ENCODE peak calls at places on chromosomes 3 and 15, in ten cellular contexts. One of them, this sample, is unnamed.
A peak's percentile ranks its signal among the peaks of the same experiment; 100 is the strongest.

GRCh38 chr3:177382944-177383343 is 185.7 kb upstream of the TBL1XR1 start:
- DNase-seq in osteocyte: no peak
- DNase-seq in B cell: no peak
- DNase-seq in NAMALWA: no peak
- DNase-seq in activated gamma-delta T cell treated with Interleukin-2 at 50 U/mL for 16 hours: no peak
- DNase-seq in colonic mucosa: no peak
- DNase-seq in A549: no peak
- DNase-seq in Peyer's patch: no peak
- DNase-seq in esophagus muscularis mucosa: no peak
- DNase-seq in thoracic aorta: no peak
- DNase-seq in this sample: no peak

GRCh38 chr15:67024322-67024997 is 40.9 kb upstream of the SMAD3 start:
- DNase-seq in osteocyte: peak; percentile 90
- DNase-seq in B cell: no peak
- DNase-seq in NAMALWA: no peak
- DNase-seq in activated gamma-delta T cell treated with Interleukin-2 at 50 U/mL for 16 hours: no peak
- DNase-seq in colonic mucosa: peak; percentile 85
- DNase-seq in A549: peak; percentile 88
- DNase-seq in Peyer's patch: no peak
- DNase-seq in esophagus muscularis mucosa: no peak
- DNase-seq in thoracic aorta: peak; percentile 62
- DNase-seq in this sample: no peak

GRCh38 chr3:10280571-10280970 is 12.2 kb downstream of the GHRL start:
- DNase-seq in osteocyte: no peak
- DNase-seq in B cell: no peak
- DNase-seq in NAMALWA: no peak
- DNase-seq in activated gamma-delta T cell treated with Interleukin-2 at 50 U/mL for 16 hours: no peak
- DNase-seq in colonic mucosa: no peak
- DNase-seq in A549: no peak
- DNase-seq in Peyer's patch: no peak
- DNase-seq in esophagus muscularis mucosa: no peak
- DNase-seq in thoracic aorta: no peak
- DNase-seq in this sample: no peak

GRCh38 chr3:40505599-40506462 is at the start of gene ZNF620:
- DNase-seq in osteocyte: peak; percentile 90
- DNase-seq in B cell: peak; percentile 60
- DNase-seq in NAMALWA: no peak
- DNase-seq in activated gamma-delta T cell treated with Interleukin-2 at 50 U/mL for 16 hours: peak; percentile 36
- DNase-seq in colonic mucosa: peak; percentile 80
- DNase-seq in A549: peak; percentile 86
- DNase-seq in Peyer's patch: peak; percentile 58
- DNase-seq in esophagus muscularis mucosa: peak; percentile 92
- DNase-seq in thoracic aorta: peak; percentile 31
- DNase-seq in this sample: peak; percentile 64

GRCh38 chr3:193350744-193351143 is 27.8 kb downstream of the ATP13A5 start:
- DNase-seq in osteocyte: no peak
- DNase-seq in B cell: no peak
- DNase-seq in NAMALWA: no peak
- DNase-seq in activated gamma-delta T cell treated with Interleukin-2 at 50 U/mL for 16 hours: no peak
- DNase-seq in colonic mucosa: no peak
- DNase-seq in A549: no peak
- DNase-seq in Peyer's patch: no peak
- DNase-seq in esophagus muscularis mucosa: no peak
- DNase-seq in thoracic aorta: no peak
- DNase-seq in this sample: no peak

GRCh38 chr3:8606666-8607065 is 37.9 kb downstream of the SSUH2 start:
- DNase-seq in osteocyte: no peak
- DNase-seq in B cell: peak; percentile 6
- DNase-seq in NAMALWA: no peak
- DNase-seq in activated gamma-delta T cell treated with Interleukin-2 at 50 U/mL for 16 hours: no peak
- DNase-seq in colonic mucosa: no peak
- DNase-seq in A549: no peak
- DNase-seq in Peyer's patch: no peak
- DNase-seq in esophagus muscularis mucosa: no peak
- DNase-seq in thoracic aorta: no peak
- DNase-seq in this sample: no peak

GRCh38 chr3:56915969-56916586 is 114.3 kb upstream of the ARHGEF3 start:
- DNase-seq in osteocyte: no peak
- DNase-seq in B cell: peak; percentile 72
- DNase-seq in NAMALWA: peak; percentile 39
- DNase-seq in activated gamma-delta T cell treated with Interleukin-2 at 50 U/mL for 16 hours: peak; percentile 65
- DNase-seq in colonic mucosa: no peak
- DNase-seq in A549: no peak
- DNase-seq in Peyer's patch: peak; percentile 79
- DNase-seq in esophagus muscularis mucosa: no peak
- DNase-seq in thoracic aorta: no peak
- DNase-seq in this sample: peak; percentile 60

GRCh38 chr3:15289661-15290060 is 42.7 kb downstream of the SH3BP5 start:
- DNase-seq in osteocyte: no peak
- DNase-seq in B cell: no peak
- DNase-seq in NAMALWA: no peak
- DNase-seq in activated gamma-delta T cell treated with Interleukin-2 at 50 U/mL for 16 hours: no peak
- DNase-seq in colonic mucosa: no peak
- DNase-seq in A549: no peak
- DNase-seq in Peyer's patch: no peak
- DNase-seq in esophagus muscularis mucosa: no peak
- DNase-seq in thoracic aorta: no peak
- DNase-seq in this sample: no peak

GRCh38 chr15:74827632-74828031 is 1.2 kb downstream of the CPLX3 start:
- DNase-seq in osteocyte: no peak
- DNase-seq in B cell: no peak
- DNase-seq in NAMALWA: no peak
- DNase-seq in activated gamma-delta T cell treated with Interleukin-2 at 50 U/mL for 16 hours: no peak
- DNase-seq in colonic mucosa: no peak
- DNase-seq in A549: no peak
- DNase-seq in Peyer's patch: no peak
- DNase-seq in esophagus muscularis mucosa: no peak
- DNase-seq in thoracic aorta: no peak
- DNase-seq in this sample: no peak

GRCh38 chr3:14460342-14461005 is 58.1 kb downstream of the SLC6A6 start:
- DNase-seq in osteocyte: no peak
- DNase-seq in B cell: no peak
- DNase-seq in NAMALWA: no peak
- DNase-seq in activated gamma-delta T cell treated with Interleukin-2 at 50 U/mL for 16 hours: no peak
- DNase-seq in colonic mucosa: peak; percentile 43
- DNase-seq in A549: peak; percentile 55
- DNase-seq in Peyer's patch: no peak
- DNase-seq in esophagus muscularis mucosa: no peak
- DNase-seq in thoracic aorta: no peak
- DNase-seq in this sample: no peak